ENCODE peak calls at places on chromosomes 2 and 18, in eight cellular contexts. D is HCT116, Y is transverse colon, J is sigmoid colon, V is stomach, W is suprapubic skin, F is vagina, G is H1. P is an unnamed sample.
A peak's percentile ranks its signal among the peaks of the same experiment; 100 is the strongest.

GRCh38 chr2:69253033-69253535 is 133.9 kb downstream of the GFPT1 start:
- DNase-seq in D (no peak), Y (no peak), J (no peak), V (no peak), W (no peak), F (no peak), G (no peak), P (no peak)

GRCh38 chr2:237626813-237627451 is 455 bp upstream of the LRRFIP1 start:
- DNase-seq in D (no peak), Y (peak; percentile 20), J (no peak), V (no peak), W (no peak), F (no peak), G (peak; percentile 64), P (peak; percentile 76)

GRCh38 chr2:223779877-223780276 is 57.5 kb downstream of the AP1S3 start:
- DNase-seq in D (peak; percentile 60), Y (no peak), J (no peak), V (no peak), W (no peak), F (no peak), G (peak; percentile 62), P (no peak)

GRCh38 chr2:25777077-25777476 is 101.2 kb downstream of the ASXL2 start:
- DNase-seq in D (no peak), Y (no peak), J (no peak), V (no peak), W (no peak), F (no peak), G (no peak), P (no peak)

GRCh38 chr18:48161911-48162698 is 231.6 kb upstream of the SMAD2 start:
- DNase-seq in D (no peak), Y (no peak), J (peak; percentile 72), V (peak; percentile 89), W (no peak), F (no peak), G (no peak), P (no peak)

GRCh38 chr18:10776493-10776892 is 250.7 kb downstream of the NAPG start:
- DNase-seq in D (no peak), Y (no peak), J (peak; percentile 71), V (no peak), W (no peak), F (no peak), G (no peak), P (no peak)

GRCh38 chr2:40700211-40700954 is 248.5 kb upstream of the SLC8A1 start:
- DNase-seq in D (no peak), Y (no peak), J (no peak), V (no peak), W (no peak), F (no peak), G (no peak), P (no peak)

GRCh38 chr2:202643012-202643858 is 8.5 kb downstream of the FAM117B start:
- DNase-seq in D (no peak), Y (no peak), J (no peak), V (no peak), W (no peak), F (no peak), G (no peak), P (no peak)

GRCh38 chr2:15136639-15137038 is 424.5 kb downstream of the NBAS start:
- DNase-seq in D (no peak), Y (no peak), J (no peak), V (no peak), W (no peak), F (peak; percentile 71), G (no peak), P (no peak)

GRCh38 chr2:30159766-30160165 is 13.0 kb downstream of the YPEL5 start:
- DNase-seq in D (no peak), Y (no peak), J (no peak), V (no peak), W (no peak), F (no peak), G (no peak), P (no peak)

GRCh38 chr2:111523009-111523408 is 361.0 kb downstream of the ANAPC1 start:
- DNase-seq in D (no peak), Y (no peak), J (no peak), V (no peak), W (no peak), F (no peak), G (no peak), P (no peak)

DNA sequence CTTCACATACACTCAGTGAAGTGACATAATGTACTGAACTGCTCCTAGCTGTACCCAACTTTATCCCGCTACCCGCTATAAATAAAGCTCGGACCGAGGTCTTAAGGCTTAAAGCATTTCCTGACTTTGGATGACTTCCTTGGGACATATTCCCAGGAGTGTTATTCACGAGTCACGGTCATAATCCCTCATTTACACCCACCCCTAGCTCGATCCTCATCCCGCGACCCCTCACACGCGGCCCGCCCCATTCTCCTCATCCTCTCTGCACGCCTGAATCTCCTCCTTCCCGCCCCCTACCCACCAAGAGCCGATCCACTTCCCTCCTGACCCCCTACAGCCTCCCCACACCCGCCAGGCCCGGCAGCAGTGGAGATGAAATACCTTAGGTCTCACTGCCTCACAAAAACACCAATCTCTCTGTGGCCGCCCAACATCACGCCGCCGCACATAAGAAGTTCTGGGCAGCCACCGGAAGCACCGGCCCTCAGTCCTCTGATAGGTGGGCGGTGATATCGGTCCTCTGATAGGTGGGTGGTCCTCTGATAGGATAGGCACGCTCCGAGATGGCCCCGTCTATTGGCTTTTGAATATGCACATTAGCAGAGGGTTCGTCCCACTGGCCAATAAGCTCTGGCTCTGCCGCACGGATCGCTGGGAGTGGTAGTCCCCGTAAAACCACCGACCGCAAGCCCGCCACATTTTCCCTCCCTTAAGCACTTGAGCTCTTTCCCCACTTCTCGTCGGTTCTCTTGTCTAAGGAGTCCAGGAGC is at the start of gene WDCP:
- DNase-seq in D (peak; percentile 95), Y (peak; percentile 95), J (peak; percentile 99), V (peak; percentile 95), W (peak; percentile 98), F (peak; percentile 99), G (peak; percentile 82), P (peak; percentile 95)
- TF ChIP-seq POLR2AphosphoS5 in D (peak; percentile 98), Y (peak; percentile 82), J (peak; percentile 85), V (peak; percentile 41), W (no peak), F (peak; percentile 82), G (peak; percentile 72), P (peak; percentile 79)

GRCh38 chr2:112779598-112779997 is 4.7 kb downstream of the IL1A start:
- DNase-seq in D (no peak), Y (no peak), J (no peak), V (no peak), W (no peak), F (no peak), G (no peak), P (no peak)
- TF ChIP-seq POLR2A in D (no peak), Y (no peak), J (no peak), V (no peak), W (no peak), F (no peak), G (no peak), P (no peak)

DNA sequence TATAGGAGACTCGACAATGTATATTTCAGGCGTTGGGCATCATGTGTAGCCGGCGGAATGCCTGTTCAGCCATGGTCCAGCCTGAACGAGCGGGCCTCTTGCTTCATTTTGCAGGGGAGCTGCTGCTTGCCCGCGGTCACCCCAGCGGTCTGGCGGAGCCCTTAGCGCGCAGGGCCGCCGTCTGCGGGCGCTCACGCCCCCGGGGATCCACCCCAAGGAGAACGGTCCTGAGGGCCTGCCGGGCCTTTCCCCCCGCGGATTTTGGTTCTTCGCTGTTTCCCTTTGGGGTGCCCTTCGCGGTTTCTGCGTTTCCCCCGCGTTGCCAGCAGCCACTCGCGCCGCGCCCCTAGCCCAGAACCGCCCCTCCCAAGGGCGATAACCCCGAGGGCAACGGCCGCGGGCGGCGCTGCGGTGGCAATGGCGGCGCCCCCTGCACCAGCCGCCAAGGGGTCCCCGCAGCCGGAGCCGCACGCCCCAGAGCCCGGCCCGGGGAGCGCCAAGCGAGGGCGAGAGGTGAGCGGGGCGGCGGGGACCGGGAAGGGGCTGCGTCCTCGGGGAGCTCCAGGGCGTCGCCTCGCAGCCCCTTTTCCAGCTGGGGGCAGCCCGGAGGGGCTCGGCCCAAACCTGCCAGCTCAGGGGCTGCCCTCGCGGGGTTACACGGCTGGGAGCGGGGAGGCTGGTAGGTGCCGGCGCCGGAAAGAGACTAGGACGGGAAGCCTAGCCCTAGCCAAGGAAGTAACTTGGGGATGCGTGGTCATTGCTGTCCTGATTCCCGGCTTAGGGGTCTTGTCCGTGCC is at the start of gene MFSD2B:
- DNase-seq in D (no peak), Y (no peak), J (no peak), V (no peak), W (no peak), F (no peak), G (no peak), P (no peak)
- TF ChIP-seq CTCF in D (no peak), Y (no peak), J (no peak), V (no peak), W (no peak), F (no peak), G (no peak), P (no peak)

DNA sequence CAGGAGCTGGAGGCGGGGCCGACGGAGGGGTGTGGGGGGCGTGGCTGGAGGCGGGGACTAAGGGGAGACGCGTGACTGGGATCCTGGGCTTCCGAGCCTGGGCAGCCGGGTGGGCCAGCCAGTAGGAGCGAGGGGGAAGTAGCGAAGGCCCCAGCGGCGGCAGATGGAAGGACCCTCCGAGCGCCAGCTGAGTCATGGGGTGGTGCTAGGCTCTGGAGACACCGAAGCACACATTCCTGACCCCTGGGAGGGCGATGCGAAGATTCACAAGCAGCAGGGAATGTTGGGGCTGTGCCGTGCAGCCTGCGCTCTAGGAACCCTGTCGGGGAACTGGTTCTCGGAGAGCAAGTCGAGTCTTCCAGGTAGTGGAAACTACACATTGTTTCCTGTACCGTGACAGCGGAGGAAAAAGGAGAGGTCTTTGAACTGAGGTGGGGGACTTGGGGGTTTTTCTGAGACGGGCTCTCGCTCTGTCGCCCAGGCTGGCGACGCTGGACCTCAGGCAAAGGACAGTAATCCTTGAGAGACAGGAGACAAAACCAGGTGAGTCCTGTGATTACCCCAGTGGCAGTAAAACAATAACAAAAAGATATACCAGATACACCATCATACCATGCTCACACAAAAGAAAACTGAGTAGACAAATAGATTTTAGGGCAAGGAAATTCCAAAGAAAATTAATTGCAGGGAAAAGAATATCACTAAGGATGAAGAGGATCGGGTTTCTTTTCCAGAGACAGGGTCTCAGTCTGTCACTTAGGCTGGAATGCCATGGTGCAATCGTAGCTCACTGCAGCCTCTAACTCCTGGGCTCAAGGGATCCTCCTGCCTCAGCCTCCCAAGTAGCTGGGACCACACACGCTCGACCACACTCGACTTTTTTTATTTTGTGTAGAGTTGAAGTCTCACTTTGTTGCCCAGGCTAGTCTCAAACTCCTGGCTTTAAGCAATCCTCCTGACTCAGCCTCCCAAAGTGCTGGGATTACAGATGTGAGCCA is 828 bp upstream of the AFG3L2 start:
- DNase-seq in D (no peak), Y (no peak), J (no peak), V (no peak), W (no peak), F (no peak), G (no peak), P (no peak)
- TF ChIP-seq POLR2AphosphoS5 in D (peak; percentile 41), Y (peak; percentile 47), J (peak; percentile 25), V (peak; percentile 20), W (no peak), F (peak; percentile 91), G (peak; percentile 80), P (no peak)

GRCh38 chr2:234496835-234497591 is at the start of gene ARL4C:
- DNase-seq in D (no peak), Y (peak; percentile 66), J (peak; percentile 80), V (peak; percentile 71), W (peak; percentile 82), F (no peak), G (peak; percentile 72), P (peak; percentile 92)
- TF ChIP-seq POLR2A in D (no peak), Y (peak; percentile 36), J (no peak), V (no peak), W (no peak), F (peak; percentile 33), G (no peak), P (peak; percentile 56)

P was measured in spleen.